ENCODE peak calls at places on chromosomes 4 and X, in seven cellular contexts. One of them, this sample, is unnamed.

GRCh38 chr4:129095811-129096454 is at the start of gene C4orf33:
- DNase-seq in C1 segment of cervical spinal cord: no peak
- DNase-seq in stimulated activated CD4-positive, alpha-beta T cell treated with anti-CD3 and anti-CD28 coated beads, TNF-alpha, amount 100 ng/mL, for 1 hour: peak; percentile 29
- DNase-seq in GM23338: peak; percentile 92
- DNase-seq in cerebellar nuclear complex: no peak
- DNase-seq in LoVo: peak; percentile 75
- DNase-seq in HFF-Myc: no peak
- DNase-seq in this sample: peak; percentile 81

GRCh38 chr4:40897557-40898203 is 147.9 kb downstream of the NSUN7 start:
- DNase-seq in LoVo: peak; percentile 65
- DNase-seq in stimulated activated CD4-positive, alpha-beta T cell treated with anti-CD3 and anti-CD28 coated beads, TNF-alpha, amount 100 ng/mL, for 1 hour: peak; percentile 11
- DNase-seq in cerebellar nuclear complex: no peak
- DNase-seq in GM23338: peak; percentile 94
- DNase-seq in HFF-Myc: peak; percentile 48
- DNase-seq in C1 segment of cervical spinal cord: no peak
- DNase-seq in this sample: peak; percentile 81

GRCh38 chr4:87108142-87108546 is 112.3 kb downstream of the KLHL8 start:
- DNase-seq in LoVo: no peak
- DNase-seq in cerebellar nuclear complex: no peak
- DNase-seq in C1 segment of cervical spinal cord: no peak
- DNase-seq in stimulated activated CD4-positive, alpha-beta T cell treated with anti-CD3 and anti-CD28 coated beads, TNF-alpha, amount 100 ng/mL, for 1 hour: no peak
- DNase-seq in HFF-Myc: peak; percentile 63
- DNase-seq in GM23338: no peak
- DNase-seq in this sample: peak; percentile 76

GRCh38 chr4:76023381-76023780 is at the start of gene CXCL10:
- DNase-seq in LoVo: no peak
- DNase-seq in C1 segment of cervical spinal cord: no peak
- DNase-seq in stimulated activated CD4-positive, alpha-beta T cell treated with anti-CD3 and anti-CD28 coated beads, TNF-alpha, amount 100 ng/mL, for 1 hour: no peak
- DNase-seq in GM23338: no peak
- DNase-seq in cerebellar nuclear complex: no peak
- DNase-seq in HFF-Myc: no peak
- DNase-seq in this sample: no peak

GRCh38 chrX:101287402-101287801 is 3.7 kb downstream of the TAF7L start:
- DNase-seq in GM23338: peak; percentile 57
- DNase-seq in stimulated activated CD4-positive, alpha-beta T cell treated with anti-CD3 and anti-CD28 coated beads, TNF-alpha, amount 100 ng/mL, for 1 hour: no peak
- DNase-seq in cerebellar nuclear complex: no peak
- DNase-seq in LoVo: peak; percentile 8
- DNase-seq in C1 segment of cervical spinal cord: no peak
- DNase-seq in HFF-Myc: peak; percentile 11
- DNase-seq in this sample: peak; percentile 6

GRCh38 chr4:108483077-108483476 is 137.3 kb upstream of the RPL34 start:
- DNase-seq in GM23338: no peak
- DNase-seq in cerebellar nuclear complex: no peak
- DNase-seq in stimulated activated CD4-positive, alpha-beta T cell treated with anti-CD3 and anti-CD28 coated beads, TNF-alpha, amount 100 ng/mL, for 1 hour: no peak
- DNase-seq in HFF-Myc: no peak
- DNase-seq in C1 segment of cervical spinal cord: no peak
- DNase-seq in LoVo: peak; percentile 14
- DNase-seq in this sample: no peak

GRCh38 chrX:154136627-154137161 is 7.3 kb upstream of the OPN1LW start:
- DNase-seq in cerebellar nuclear complex: no peak
- DNase-seq in LoVo: peak; percentile 33
- DNase-seq in GM23338: peak; percentile 81
- DNase-seq in stimulated activated CD4-positive, alpha-beta T cell treated with anti-CD3 and anti-CD28 coated beads, TNF-alpha, amount 100 ng/mL, for 1 hour: peak; percentile 41
- DNase-seq in C1 segment of cervical spinal cord: no peak
- DNase-seq in HFF-Myc: no peak
- DNase-seq in this sample: peak; percentile 85

GRCh38 chr4:173651651-173652282 is 121.7 kb upstream of the HAND2 start:
- DNase-seq in cerebellar nuclear complex: no peak
- DNase-seq in HFF-Myc: no peak
- DNase-seq in C1 segment of cervical spinal cord: no peak
- DNase-seq in stimulated activated CD4-positive, alpha-beta T cell treated with anti-CD3 and anti-CD28 coated beads, TNF-alpha, amount 100 ng/mL, for 1 hour: no peak
- DNase-seq in GM23338: no peak
- DNase-seq in LoVo: no peak
- DNase-seq in this sample: no peak

GRCh38 chr4:65071532-65071931 is 598.8 kb downstream of the EPHA5 start:
- DNase-seq in stimulated activated CD4-positive, alpha-beta T cell treated with anti-CD3 and anti-CD28 coated beads, TNF-alpha, amount 100 ng/mL, for 1 hour: no peak
- DNase-seq in cerebellar nuclear complex: no peak
- DNase-seq in GM23338: no peak
- DNase-seq in HFF-Myc: no peak
- DNase-seq in C1 segment of cervical spinal cord: no peak
- DNase-seq in LoVo: no peak
- DNase-seq in this sample: no peak

GRCh38 chr4:2251795-2252529 is 9.9 kb downstream of the MXD4 start:
- DNase-seq in cerebellar nuclear complex: no peak
- DNase-seq in LoVo: no peak
- DNase-seq in HFF-Myc: no peak
- DNase-seq in stimulated activated CD4-positive, alpha-beta T cell treated with anti-CD3 and anti-CD28 coated beads, TNF-alpha, amount 100 ng/mL, for 1 hour: no peak
- DNase-seq in C1 segment of cervical spinal cord: no peak
- DNase-seq in GM23338: no peak
- DNase-seq in this sample: no peak

GRCh38 chrX:71060127-71060526 is 8.0 kb downstream of the SNX12 start:
- DNase-seq in cerebellar nuclear complex: no peak
- DNase-seq in C1 segment of cervical spinal cord: no peak
- DNase-seq in LoVo: no peak
- DNase-seq in stimulated activated CD4-positive, alpha-beta T cell treated with anti-CD3 and anti-CD28 coated beads, TNF-alpha, amount 100 ng/mL, for 1 hour: no peak
- DNase-seq in HFF-Myc: no peak
- DNase-seq in GM23338: no peak
- DNase-seq in this sample: no peak

GRCh38 chr4:143335979-143336827 is 473 bp upstream of the GAB1 start:
- DNase-seq in cerebellar nuclear complex: peak; percentile 21
- DNase-seq in stimulated activated CD4-positive, alpha-beta T cell treated with anti-CD3 and anti-CD28 coated beads, TNF-alpha, amount 100 ng/mL, for 1 hour: no peak
- DNase-seq in LoVo: peak; percentile 78
- DNase-seq in GM23338: peak; percentile 95
- DNase-seq in HFF-Myc: peak; percentile 81
- DNase-seq in C1 segment of cervical spinal cord: peak; percentile 64
- DNase-seq in this sample: peak; percentile 98

GRCh38 chr4:25092139-25092538 is 61.4 kb upstream of the LGI2 start:
- DNase-seq in GM23338: peak; percentile 36
- DNase-seq in C1 segment of cervical spinal cord: no peak
- DNase-seq in LoVo: no peak
- DNase-seq in cerebellar nuclear complex: no peak
- DNase-seq in stimulated activated CD4-positive, alpha-beta T cell treated with anti-CD3 and anti-CD28 coated beads, TNF-alpha, amount 100 ng/mL, for 1 hour: no peak
- DNase-seq in HFF-Myc: no peak
- DNase-seq in this sample: peak; percentile 61

GRCh38 chr4:111209706-111210105 is 586.8 kb upstream of the PITX2 start:
- DNase-seq in stimulated activated CD4-positive, alpha-beta T cell treated with anti-CD3 and anti-CD28 coated beads, TNF-alpha, amount 100 ng/mL, for 1 hour: no peak
- DNase-seq in HFF-Myc: no peak
- DNase-seq in cerebellar nuclear complex: no peak
- DNase-seq in C1 segment of cervical spinal cord: no peak
- DNase-seq in LoVo: no peak
- DNase-seq in GM23338: peak; percentile 70
- DNase-seq in this sample: peak; percentile 59

GRCh38 chr4:58602701-58603359 is 1492.6 kb upstream of the IGFBP7 start:
- DNase-seq in LoVo: no peak
- DNase-seq in stimulated activated CD4-positive, alpha-beta T cell treated with anti-CD3 and anti-CD28 coated beads, TNF-alpha, amount 100 ng/mL, for 1 hour: no peak
- DNase-seq in cerebellar nuclear complex: no peak
- DNase-seq in C1 segment of cervical spinal cord: no peak
- DNase-seq in HFF-Myc: no peak
- DNase-seq in GM23338: peak; percentile 32
- DNase-seq in this sample: peak; percentile 1

GRCh38 chrX:69307736-69308135 is 142.5 kb upstream of the PJA1 start:
- DNase-seq in HFF-Myc: no peak
- DNase-seq in GM23338: no peak
- DNase-seq in stimulated activated CD4-positive, alpha-beta T cell treated with anti-CD3 and anti-CD28 coated beads, TNF-alpha, amount 100 ng/mL, for 1 hour: no peak
- DNase-seq in LoVo: no peak
- DNase-seq in C1 segment of cervical spinal cord: no peak
- DNase-seq in cerebellar nuclear complex: no peak
- DNase-seq in this sample: no peak

GRCh38 chrX:119516157-119516702 is 48.0 kb downstream of the SLC25A5 start:
- DNase-seq in GM23338: peak; percentile 79
- DNase-seq in stimulated activated CD4-positive, alpha-beta T cell treated with anti-CD3 and anti-CD28 coated beads, TNF-alpha, amount 100 ng/mL, for 1 hour: peak; percentile 18
- DNase-seq in C1 segment of cervical spinal cord: no peak
- DNase-seq in HFF-Myc: peak; percentile 32
- DNase-seq in LoVo: peak; percentile 44
- DNase-seq in cerebellar nuclear complex: no peak
- DNase-seq in this sample: peak; percentile 80

GRCh38 chrX:40054793-40055192 is 43.0 kb downstream of the BCOR start:
- DNase-seq in stimulated activated CD4-positive, alpha-beta T cell treated with anti-CD3 and anti-CD28 coated beads, TNF-alpha, amount 100 ng/mL, for 1 hour: no peak
- DNase-seq in LoVo: no peak
- DNase-seq in GM23338: no peak
- DNase-seq in HFF-Myc: no peak
- DNase-seq in cerebellar nuclear complex: no peak
- DNase-seq in C1 segment of cervical spinal cord: no peak
- DNase-seq in this sample: no peak

GRCh38 chrX:71291381-71291780 is 7.9 kb downstream of the NONO start:
- DNase-seq in GM23338: no peak
- DNase-seq in stimulated activated CD4-positive, alpha-beta T cell treated with anti-CD3 and anti-CD28 coated beads, TNF-alpha, amount 100 ng/mL, for 1 hour: no peak
- DNase-seq in cerebellar nuclear complex: no peak
- DNase-seq in HFF-Myc: no peak
- DNase-seq in LoVo: no peak
- DNase-seq in C1 segment of cervical spinal cord: no peak
- DNase-seq in this sample: no peak

GRCh38 chr4:102751964-102752363 is 8.8 kb downstream of the MANBA start:
- DNase-seq in GM23338: no peak
- DNase-seq in LoVo: no peak
- DNase-seq in HFF-Myc: no peak
- DNase-seq in stimulated activated CD4-positive, alpha-beta T cell treated with anti-CD3 and anti-CD28 coated beads, TNF-alpha, amount 100 ng/mL, for 1 hour: no peak
- DNase-seq in C1 segment of cervical spinal cord: no peak
- DNase-seq in cerebellar nuclear complex: no peak
- DNase-seq in this sample: no peak

GRCh38 chrX:70132877-70133302 is 357 bp upstream of the IGBP1 start:
- DNase-seq in C1 segment of cervical spinal cord: no peak
- DNase-seq in GM23338: no peak
- DNase-seq in HFF-Myc: no peak
- DNase-seq in cerebellar nuclear complex: no peak
- DNase-seq in stimulated activated CD4-positive, alpha-beta T cell treated with anti-CD3 and anti-CD28 coated beads, TNF-alpha, amount 100 ng/mL, for 1 hour: no peak
- DNase-seq in LoVo: no peak
- DNase-seq in this sample: no peak

GRCh38 chr4:98801259-98801725 is 127.6 kb downstream of the EIF4E start:
- DNase-seq in HFF-Myc: no peak
- DNase-seq in stimulated activated CD4-positive, alpha-beta T cell treated with anti-CD3 and anti-CD28 coated beads, TNF-alpha, amount 100 ng/mL, for 1 hour: no peak
- DNase-seq in cerebellar nuclear complex: no peak
- DNase-seq in C1 segment of cervical spinal cord: no peak
- DNase-seq in LoVo: no peak
- DNase-seq in GM23338: no peak
- DNase-seq in this sample: peak; percentile 50

GRCh38 chr4:166092797-166093196 is 219.8 kb downstream of the TLL1 start:
- DNase-seq in cerebellar nuclear complex: no peak
- DNase-seq in HFF-Myc: no peak
- DNase-seq in stimulated activated CD4-positive, alpha-beta T cell treated with anti-CD3 and anti-CD28 coated beads, TNF-alpha, amount 100 ng/mL, for 1 hour: no peak
- DNase-seq in C1 segment of cervical spinal cord: no peak
- DNase-seq in LoVo: peak; percentile 27
- DNase-seq in GM23338: no peak
- DNase-seq in this sample: no peak

GRCh38 chrX:152642931-152643525 is 5.3 kb downstream of the GABRQ start:
- DNase-seq in C1 segment of cervical spinal cord: no peak
- DNase-seq in HFF-Myc: no peak
- DNase-seq in LoVo: no peak
- DNase-seq in cerebellar nuclear complex: no peak
- DNase-seq in stimulated activated CD4-positive, alpha-beta T cell treated with anti-CD3 and anti-CD28 coated beads, TNF-alpha, amount 100 ng/mL, for 1 hour: no peak
- DNase-seq in GM23338: no peak
- DNase-seq in this sample: no peak

GRCh38 chrX:47191331-47191730 is 2.3 kb upstream of the UBA1 start:
- DNase-seq in C1 segment of cervical spinal cord: no peak
- DNase-seq in HFF-Myc: no peak
- DNase-seq in cerebellar nuclear complex: no peak
- DNase-seq in LoVo: peak; percentile 56
- DNase-seq in GM23338: peak; percentile 32
- DNase-seq in stimulated activated CD4-positive, alpha-beta T cell treated with anti-CD3 and anti-CD28 coated beads, TNF-alpha, amount 100 ng/mL, for 1 hour: no peak
- DNase-seq in this sample: peak; percentile 30

GRCh38 chr4:80255374-80256095 is 10.9 kb upstream of the FGF5 start:
- DNase-seq in C1 segment of cervical spinal cord: no peak
- DNase-seq in stimulated activated CD4-positive, alpha-beta T cell treated with anti-CD3 and anti-CD28 coated beads, TNF-alpha, amount 100 ng/mL, for 1 hour: no peak
- DNase-seq in LoVo: no peak
- DNase-seq in GM23338: no peak
- DNase-seq in HFF-Myc: no peak
- DNase-seq in cerebellar nuclear complex: no peak
- DNase-seq in this sample: no peak